ENCODE peak calls at places on chromosomes 6 and 20, in five cellular contexts. N is K562, F is HCT116, W is H1, I is HepG2. R is an unnamed sample.

GRCh38 chr20:18314786-18315406 is 26.6 kb downstream of the ZNF133 start:
- DNase-seq in N (no peak), F (no peak), W (peak), I (no peak), R (no peak)

GRCh38 chr6:131331873-131332759 is 196.8 kb downstream of the AKAP7 start:
- DNase-seq in N (no peak), F (no peak), W (no peak), I (no peak), R (no peak)

GRCh38 chr6:147689398-147689797 is 180.9 kb downstream of the SAMD5 start:
- DNase-seq in N (no peak), F (no peak), W (no peak), I (no peak), R (no peak)

GRCh38 chr6:166277021-166277420 is 31.2 kb downstream of the PRR18 start:
- DNase-seq in N (no peak), F (no peak), W (no peak), I (no peak), R (no peak)

GRCh38 chr20:21513881-21514540 is at the start of gene NKX2-2:
- DNase-seq in N (no peak), F (no peak), W (no peak), I (no peak), R (no peak)

GRCh38 chr6:163189609-163190008 is 224.9 kb upstream of the QKI start:
- DNase-seq in N (no peak), F (no peak), W (no peak), I (no peak), R (no peak)

GRCh38 chr6:113595921-113596376 is 261.2 kb upstream of the MARCKS start:
- DNase-seq in N (no peak), F (no peak), W (no peak), I (no peak), R (no peak)

GRCh38 chr6:166988674-166989201 is 10.5 kb upstream of the CEP43 start:
- DNase-seq in N (no peak), F (no peak), W (no peak), I (no peak), R (no peak)

GRCh38 chr6:127869183-127869582 is 31.7 kb downstream of the THEMIS start:
- DNase-seq in N (no peak), F (no peak), W (no peak), I (no peak), R (no peak)

GRCh38 chr6:15502451-15503345 is 160.1 kb downstream of the DTNBP1 start:
- DNase-seq in N (no peak), F (no peak), W (no peak), I (no peak), R (no peak)

GRCh38 chr6:55180258-55180657 is 5.9 kb downstream of the HCRTR2 start:
- DNase-seq in N (no peak), F (no peak), W (no peak), I (no peak), R (no peak)

GRCh38 chr20:10716855-10717254 is 43.1 kb upstream of the JAG1 start:
- DNase-seq in N (no peak), F (no peak), W (no peak), I (peak), R (no peak)

GRCh38 chr20:59320426-59320825 is 20.0 kb downstream of the EDN3 start:
- DNase-seq in N (no peak), F (no peak), W (no peak), I (no peak), R (no peak)

GRCh38 chr6:3884007-3884745 is 35.0 kb downstream of the FAM50B start:
- DNase-seq in N (no peak), F (no peak), W (no peak), I (no peak), R (no peak)

GRCh38 chr6:152598858-152599537 is 38.2 kb downstream of the SYNE1 start:
- DNase-seq in N (no peak), F (no peak), W (no peak), I (no peak), R (no peak)

GRCh38 chr20:57266251-57267157 is at the start of gene BMP7:
- DNase-seq in N (no peak), F (no peak), W (no peak), I (no peak), R (no peak)

GRCh38 chr20:60255866-60256265 is 297.6 kb downstream of the CDH26 start:
- DNase-seq in N (no peak), F (no peak), W (no peak), I (no peak), R (no peak)

GRCh38 chr6:106502534-106502933 is 126.8 kb downstream of the RTN4IP1 start:
- DNase-seq in N (no peak), F (no peak), W (no peak), I (no peak), R (no peak)

GRCh38 chr20:20212675-20213096 is 155.2 kb upstream of the INSM1 start:
- DNase-seq in N (no peak), F (no peak), W (no peak), I (no peak), R (no peak)

GRCh38 chr6:86978251-86978650 is 40.9 kb downstream of the HTR1E start:
- DNase-seq in N (no peak), F (no peak), W (no peak), I (no peak), R (no peak)

GRCh38 chr20:58197185-58197469 is 31.3 kb downstream of the ANKRD60 start:
- DNase-seq in N (no peak), F (no peak), W (no peak), I (no peak), R (no peak)

GRCh38 chr6:52513464-52513863 is 63.4 kb downstream of the TRAM2 start:
- DNase-seq in N (peak), F (no peak), W (no peak), I (no peak), R (no peak)

GRCh38 chr20:31684153-31685003 is 38.3 kb downstream of the BCL2L1 start:
- DNase-seq in N (no peak), F (no peak), W (no peak), I (no peak), R (no peak)

GRCh38 chr6:148577687-148578488 is 168.9 kb upstream of the UST start:
- DNase-seq in N (peak), F (peak), W (peak), I (peak), R (no peak)

GRCh38 chr6:134249412-134249758 is 68.5 kb downstream of the SGK1 start:
- DNase-seq in N (no peak), F (no peak), W (no peak), I (no peak), R (no peak)

DNA sequence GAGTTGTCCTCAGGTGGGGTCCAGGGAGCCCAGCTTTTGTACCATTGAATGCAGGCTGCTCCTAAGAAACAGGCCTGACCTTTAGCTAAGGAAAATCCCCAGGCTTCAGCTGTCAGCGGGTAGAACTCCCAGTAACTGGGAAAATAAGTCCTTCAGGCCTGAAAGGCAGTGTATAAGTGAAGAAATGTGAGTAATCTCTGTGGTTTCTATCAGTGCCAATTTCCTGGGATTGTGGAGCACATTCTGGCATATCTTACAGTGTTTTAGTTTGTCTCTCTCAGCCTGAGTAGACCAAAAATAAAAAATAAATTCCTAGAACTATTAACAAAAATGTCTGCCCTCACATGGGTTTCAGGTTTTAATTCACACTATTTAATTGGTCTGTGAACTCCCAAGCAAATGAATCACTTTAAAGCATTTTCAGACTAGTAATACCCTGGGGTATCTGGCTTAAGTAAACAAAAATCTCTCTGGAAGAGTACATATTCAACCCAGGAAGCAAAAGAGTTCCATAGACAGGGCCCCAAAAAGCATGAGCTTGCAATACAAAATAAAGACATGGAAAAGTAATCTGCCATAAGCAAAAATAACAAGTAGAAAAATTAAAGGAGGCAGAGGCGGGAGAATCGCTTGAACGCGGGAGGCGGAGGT is 566.2 kb upstream of the NOX3 start:
- DNase-seq in N (no peak), F (no peak), W (no peak), I (no peak), R (no peak)
- TF ChIP-seq SRF in N (no peak), F (no peak), W (no peak), I (no peak), R (no peak)

GRCh38 chr6:44332585-44332984 is 9.9 kb upstream of the SPATS1 start:
- DNase-seq in N (no peak), F (no peak), W (no peak), I (no peak), R (no peak)
- TF ChIP-seq POLR2AphosphoS5 in N (no peak), F (no peak), W (no peak), I (no peak), R (no peak)

GRCh38 chr20:49812463-49813304 is at the start of gene SLC9A8:
- DNase-seq in N (peak), F (peak), W (peak), I (peak), R (peak)
- TF ChIP-seq SRF in N (no peak), F (no peak), W (no peak), I (no peak), R (no peak)

GRCh38 chr6:35775031-35775430 is 1.4 kb upstream of the CLPSL2 start:
- DNase-seq in N (no peak), F (no peak), W (no peak), I (no peak), R (no peak)

GRCh38 chr6:35771343-35771627 is 5.1 kb upstream of the CLPSL2 start:
- DNase-seq in N (no peak), F (no peak), W (no peak), I (no peak), R (no peak)

GRCh38 chr6:35776364-35777215 is at the start of gene CLPSL2:
- DNase-seq in N (peak), F (no peak), W (no peak), I (no peak), R (no peak)

GRCh38 chr6:35777356-35778102 is 1.1 kb downstream of the CLPSL2 start:
- DNase-seq in N (peak), F (no peak), W (no peak), I (no peak), R (no peak)

GRCh38 chr6:35774116-35774794 is 2.1 kb upstream of the CLPSL2 start:
- DNase-seq in N (no peak), F (no peak), W (no peak), I (no peak), R (no peak)
- TF ChIP-seq POLR2AphosphoS5 in N (no peak), F (no peak), W (no peak), I (no peak), R (no peak)

GRCh38 chr6:46451343-46451742 is 39.9 kb downstream of the RCAN2 start:
- DNase-seq in N (no peak), F (no peak), W (no peak), I (no peak), R (no peak)

GRCh38 chr6:46453221-46453620 is 38.0 kb downstream of the RCAN2 start:
- DNase-seq in N (no peak), F (no peak), W (no peak), I (no peak), R (no peak)

GRCh38 chr6:46454691-46455090 is 36.6 kb downstream of the RCAN2 start:
- DNase-seq in N (no peak), F (no peak), W (no peak), I (no peak), R (no peak)

GRCh38 chr6:46452312-46452917 is 38.8 kb downstream of the RCAN2 start:
- DNase-seq in N (no peak), F (no peak), W (no peak), I (no peak), R (no peak)

GRCh38 chr6:46453756-46454316 is 37.4 kb downstream of the RCAN2 start:
- DNase-seq in N (no peak), F (no peak), W (no peak), I (no peak), R (no peak)
- TF ChIP-seq SRF in N (no peak), F (no peak), W (no peak), I (no peak), R (no peak)

GRCh38 chr6:169568314-169569087 is 133.3 kb downstream of the WDR27 start:
- DNase-seq in N (no peak), F (no peak), W (no peak), I (no peak), R (no peak)
- TF ChIP-seq POLR2AphosphoS5 in N (no peak), F (no peak), W (no peak), I (no peak), R (no peak)

GRCh38 chr6:126380072-126380583 is 40.2 kb downstream of the CENPW start:
- DNase-seq in N (no peak), F (no peak), W (no peak), I (peak), R (no peak)
- TF ChIP-seq SRF in N (no peak), F (no peak), W (no peak), I (no peak), R (no peak)

DNA sequence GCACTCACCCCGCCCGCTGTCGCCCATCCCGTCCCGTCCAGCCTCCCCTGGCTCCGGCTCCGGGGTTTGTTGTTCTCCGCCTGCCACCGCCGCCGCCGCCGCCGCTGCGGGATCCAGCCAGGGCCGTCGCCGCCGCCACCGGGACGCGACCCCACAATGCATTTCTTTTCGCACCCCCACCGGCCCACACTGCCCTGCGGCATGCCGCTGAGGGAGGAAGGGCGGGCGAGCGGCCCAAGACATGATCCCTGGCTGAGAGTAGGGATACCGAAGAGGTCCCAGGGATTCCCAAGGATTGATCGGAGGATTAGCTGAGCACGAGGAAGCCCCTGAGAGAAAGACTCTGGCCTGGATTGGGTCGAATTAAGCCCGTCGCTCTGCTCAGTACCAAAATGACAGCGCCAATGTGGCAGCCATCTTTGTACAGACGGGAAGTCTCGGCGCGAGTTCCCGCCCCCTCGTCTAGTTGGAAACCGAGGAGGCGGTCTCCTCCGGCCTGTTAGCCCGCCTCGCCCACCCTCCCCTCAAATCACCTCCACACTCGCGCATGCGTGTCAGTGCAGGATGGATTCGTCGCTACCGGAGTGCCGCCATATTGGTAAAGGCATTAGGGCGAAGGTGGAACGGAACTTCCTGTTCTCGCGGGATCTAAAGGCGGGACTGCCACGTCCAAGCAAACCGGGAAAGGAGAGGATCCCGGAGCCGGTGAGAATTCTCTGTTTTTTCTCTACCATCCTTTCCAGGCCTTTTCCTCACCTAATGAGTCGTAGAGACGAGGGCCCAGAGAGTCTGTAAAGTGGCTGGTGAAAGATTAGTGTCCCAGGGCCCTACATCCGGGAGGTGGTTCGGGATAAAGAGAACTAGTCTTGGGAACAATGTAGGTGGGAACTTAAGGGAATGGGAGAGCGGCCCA is at the start of the genes RXRB and SLC39A7:
- DNase-seq in N (peak), F (peak), W (peak), I (peak), R (peak)
- TF ChIP-seq POLR2AphosphoS5 in N (peak), F (peak), W (peak), I (peak), R (peak)

GRCh38 chr6:236519-236918 is 55.8 kb upstream of the DUSP22 start:
- DNase-seq in N (no peak), F (no peak), W (no peak), I (no peak), R (no peak)
- TF ChIP-seq SRF in N (no peak), F (no peak), W (no peak), I (no peak), R (no peak)

DNA sequence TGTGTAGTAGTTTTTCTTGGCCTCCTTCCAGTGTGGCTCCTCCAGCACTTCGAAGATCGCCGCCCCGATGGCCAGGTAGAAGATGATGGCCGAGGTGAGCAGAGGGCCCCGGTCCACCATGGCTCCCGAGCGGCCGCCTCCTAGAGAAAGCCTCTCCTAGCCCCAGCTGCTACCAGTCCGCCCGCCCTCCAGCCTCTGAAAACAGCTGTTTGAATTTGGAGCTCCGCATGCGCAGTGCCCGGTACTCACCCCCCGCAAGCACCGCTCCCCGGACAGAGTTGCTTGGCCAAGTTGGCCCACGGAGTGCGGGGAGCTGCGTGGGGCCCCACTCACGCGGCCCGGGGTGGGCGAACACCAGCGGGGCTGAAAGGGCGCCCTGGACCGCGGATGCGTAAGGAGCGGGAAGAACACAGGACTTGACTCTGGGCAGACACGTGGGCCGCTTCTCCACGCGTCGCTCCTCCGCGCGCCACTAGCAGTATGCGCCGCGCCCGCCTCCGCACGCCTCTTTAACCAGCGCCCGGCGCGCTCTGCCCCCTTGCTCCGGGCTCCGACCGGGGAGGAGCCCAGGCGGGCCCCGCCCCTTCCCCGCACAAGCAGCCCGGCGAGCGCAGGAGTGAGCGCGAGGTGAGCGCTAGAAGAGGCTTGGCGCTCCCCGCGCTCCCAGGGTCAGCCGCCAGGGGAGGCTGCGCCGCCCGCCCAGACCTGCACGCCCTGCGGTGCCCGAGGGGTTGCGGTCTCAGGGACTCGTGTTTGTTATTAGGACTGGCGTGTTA is at the start of gene KCNK5:
- DNase-seq in N (peak), F (peak), W (peak), I (peak), R (no peak)
- TF ChIP-seq POLR2AphosphoS5 in N (peak), F (peak), W (peak), I (no peak), R (peak)

R was measured in GM12878.